ENCODE peak calls at places on chromosomes 11 and 22, in six cellular contexts. One of them, this sample, is unnamed.

GRCh38 chr11:91296628-91297027 is 928.0 kb upstream of the FAT3 start:
- DNase-seq in effector memory CD8-positive, alpha-beta T cell: no peak
- DNase-seq in progenitor cell of endocrine pancreas: no peak
- DNase-seq in NCI-H2227 treated with DMSO at 0.1 percent for 48 hours: no peak
- DNase-seq in CD8-positive, alpha-beta T cell: no peak
- DNase-seq in anterior cingulate cortex: no peak
- DNase-seq in this sample: no peak

GRCh38 chr22:27634043-27634442 is 167.5 kb downstream of the MN1 start:
- DNase-seq in anterior cingulate cortex: no peak
- DNase-seq in CD8-positive, alpha-beta T cell: no peak
- DNase-seq in effector memory CD8-positive, alpha-beta T cell: no peak
- DNase-seq in progenitor cell of endocrine pancreas: no peak
- DNase-seq in NCI-H2227 treated with DMSO at 0.1 percent for 48 hours: no peak
- DNase-seq in this sample: no peak

GRCh38 chr11:13105237-13105844 is 96.2 kb downstream of the RASSF10 start:
- DNase-seq in CD8-positive, alpha-beta T cell: no peak
- DNase-seq in NCI-H2227 treated with DMSO at 0.1 percent for 48 hours: peak; percentile 32
- DNase-seq in progenitor cell of endocrine pancreas: no peak
- DNase-seq in anterior cingulate cortex: no peak
- DNase-seq in effector memory CD8-positive, alpha-beta T cell: no peak
- DNase-seq in this sample: no peak

GRCh38 chr22:40703174-40703573 is 23.9 kb downstream of the MCHR1 start:
- DNase-seq in NCI-H2227 treated with DMSO at 0.1 percent for 48 hours: no peak
- DNase-seq in effector memory CD8-positive, alpha-beta T cell: no peak
- DNase-seq in anterior cingulate cortex: no peak
- DNase-seq in progenitor cell of endocrine pancreas: no peak
- DNase-seq in CD8-positive, alpha-beta T cell: no peak
- DNase-seq in this sample: no peak

GRCh38 chr11:12862761-12863469 is 146.2 kb upstream of the RASSF10 start:
- DNase-seq in progenitor cell of endocrine pancreas: no peak
- DNase-seq in anterior cingulate cortex: peak; percentile 25
- DNase-seq in effector memory CD8-positive, alpha-beta T cell: no peak
- DNase-seq in CD8-positive, alpha-beta T cell: no peak
- DNase-seq in NCI-H2227 treated with DMSO at 0.1 percent for 48 hours: peak; percentile 31
- DNase-seq in this sample: peak; percentile 60

GRCh38 chr11:77147668-77148321 is 19.7 kb downstream of the MYO7A start:
- DNase-seq in NCI-H2227 treated with DMSO at 0.1 percent for 48 hours: no peak
- DNase-seq in anterior cingulate cortex: no peak
- DNase-seq in CD8-positive, alpha-beta T cell: peak; percentile 64
- DNase-seq in progenitor cell of endocrine pancreas: no peak
- DNase-seq in effector memory CD8-positive, alpha-beta T cell: peak; percentile 31
- DNase-seq in this sample: no peak

GRCh38 chr11:118007040-118007439 is 20.8 kb downstream of the IL10RA start:
- DNase-seq in progenitor cell of endocrine pancreas: no peak
- DNase-seq in CD8-positive, alpha-beta T cell: no peak
- DNase-seq in effector memory CD8-positive, alpha-beta T cell: no peak
- DNase-seq in NCI-H2227 treated with DMSO at 0.1 percent for 48 hours: no peak
- DNase-seq in anterior cingulate cortex: no peak
- DNase-seq in this sample: no peak

GRCh38 chr11:69232821-69233760 is 60.9 kb upstream of the MYEOV start:
- DNase-seq in effector memory CD8-positive, alpha-beta T cell: no peak
- DNase-seq in progenitor cell of endocrine pancreas: no peak
- DNase-seq in NCI-H2227 treated with DMSO at 0.1 percent for 48 hours: no peak
- DNase-seq in anterior cingulate cortex: no peak
- DNase-seq in CD8-positive, alpha-beta T cell: peak; percentile 29
- DNase-seq in this sample: no peak

GRCh38 chr11:3836903-3837302 is 3.9 kb downstream of the RHOG start:
- DNase-seq in CD8-positive, alpha-beta T cell: peak; percentile 79
- DNase-seq in anterior cingulate cortex: no peak
- DNase-seq in NCI-H2227 treated with DMSO at 0.1 percent for 48 hours: no peak
- DNase-seq in progenitor cell of endocrine pancreas: no peak
- DNase-seq in effector memory CD8-positive, alpha-beta T cell: peak; percentile 30
- DNase-seq in this sample: no peak

GRCh38 chr11:46920709-46921108 is 2.4 kb upstream of the LRP4 start:
- DNase-seq in CD8-positive, alpha-beta T cell: no peak
- DNase-seq in NCI-H2227 treated with DMSO at 0.1 percent for 48 hours: no peak
- DNase-seq in anterior cingulate cortex: no peak
- DNase-seq in progenitor cell of endocrine pancreas: no peak
- DNase-seq in effector memory CD8-positive, alpha-beta T cell: no peak
- DNase-seq in this sample: peak; percentile 96

GRCh38 chr11:14342906-14343305 is 16.1 kb downstream of the RRAS2 start:
- DNase-seq in anterior cingulate cortex: no peak
- DNase-seq in CD8-positive, alpha-beta T cell: no peak
- DNase-seq in NCI-H2227 treated with DMSO at 0.1 percent for 48 hours: no peak
- DNase-seq in progenitor cell of endocrine pancreas: no peak
- DNase-seq in effector memory CD8-positive, alpha-beta T cell: no peak
- DNase-seq in this sample: no peak

GRCh38 chr22:42680648-42681047 is 31.5 kb upstream of the CYB5R3 start:
- DNase-seq in NCI-H2227 treated with DMSO at 0.1 percent for 48 hours: no peak
- DNase-seq in CD8-positive, alpha-beta T cell: no peak
- DNase-seq in anterior cingulate cortex: no peak
- DNase-seq in progenitor cell of endocrine pancreas: no peak
- DNase-seq in effector memory CD8-positive, alpha-beta T cell: no peak
- DNase-seq in this sample: peak; percentile 85

GRCh38 chr11:16805942-16806341 is 67.5 kb downstream of the C11orf58 start:
- DNase-seq in anterior cingulate cortex: no peak
- DNase-seq in progenitor cell of endocrine pancreas: no peak
- DNase-seq in effector memory CD8-positive, alpha-beta T cell: no peak
- DNase-seq in NCI-H2227 treated with DMSO at 0.1 percent for 48 hours: no peak
- DNase-seq in CD8-positive, alpha-beta T cell: no peak
- DNase-seq in this sample: no peak

GRCh38 chr11:132556316-132556715 is 976.0 kb downstream of the OPCML start:
- DNase-seq in CD8-positive, alpha-beta T cell: no peak
- DNase-seq in NCI-H2227 treated with DMSO at 0.1 percent for 48 hours: no peak
- DNase-seq in progenitor cell of endocrine pancreas: no peak
- DNase-seq in anterior cingulate cortex: no peak
- DNase-seq in effector memory CD8-positive, alpha-beta T cell: no peak
- DNase-seq in this sample: no peak

GRCh38 chr22:45280995-45281394 is 3.8 kb upstream of the UPK3A start:
- DNase-seq in NCI-H2227 treated with DMSO at 0.1 percent for 48 hours: no peak
- DNase-seq in progenitor cell of endocrine pancreas: no peak
- DNase-seq in CD8-positive, alpha-beta T cell: no peak
- DNase-seq in anterior cingulate cortex: no peak
- DNase-seq in effector memory CD8-positive, alpha-beta T cell: no peak
- DNase-seq in this sample: no peak

GRCh38 chr11:69463181-69463891 is 18.1 kb upstream of the LINC01488 start:
- DNase-seq in effector memory CD8-positive, alpha-beta T cell: no peak
- DNase-seq in CD8-positive, alpha-beta T cell: no peak
- DNase-seq in progenitor cell of endocrine pancreas: no peak
- DNase-seq in anterior cingulate cortex: no peak
- DNase-seq in NCI-H2227 treated with DMSO at 0.1 percent for 48 hours: peak; percentile 43
- DNase-seq in this sample: no peak

GRCh38 chr22:24951942-24952836 is at the start of gene KIAA1671:
- DNase-seq in anterior cingulate cortex: peak; percentile 75
- DNase-seq in CD8-positive, alpha-beta T cell: peak; percentile 91
- DNase-seq in NCI-H2227 treated with DMSO at 0.1 percent for 48 hours: peak; percentile 45
- DNase-seq in effector memory CD8-positive, alpha-beta T cell: peak; percentile 88
- DNase-seq in progenitor cell of endocrine pancreas: peak; percentile 98
- DNase-seq in this sample: no peak

GRCh38 chr11:61955031-61955415 is 4.9 kb downstream of the BEST1 start:
- DNase-seq in effector memory CD8-positive, alpha-beta T cell: no peak
- DNase-seq in CD8-positive, alpha-beta T cell: peak; percentile 43
- DNase-seq in anterior cingulate cortex: peak; percentile 50
- DNase-seq in NCI-H2227 treated with DMSO at 0.1 percent for 48 hours: no peak
- DNase-seq in progenitor cell of endocrine pancreas: no peak
- DNase-seq in this sample: peak; percentile 72

GRCh38 chr11:61555051-61555969 is 25.6 kb downstream of the SYT7 start:
- DNase-seq in progenitor cell of endocrine pancreas: no peak
- DNase-seq in NCI-H2227 treated with DMSO at 0.1 percent for 48 hours: peak; percentile 27
- DNase-seq in effector memory CD8-positive, alpha-beta T cell: no peak
- DNase-seq in anterior cingulate cortex: no peak
- DNase-seq in CD8-positive, alpha-beta T cell: no peak
- DNase-seq in this sample: no peak

GRCh38 chr11:13210424-13210823 is 67.2 kb upstream of the BMAL1 start:
- DNase-seq in CD8-positive, alpha-beta T cell: no peak
- DNase-seq in progenitor cell of endocrine pancreas: peak; percentile 22
- DNase-seq in anterior cingulate cortex: peak; percentile 15
- DNase-seq in NCI-H2227 treated with DMSO at 0.1 percent for 48 hours: peak; percentile 83
- DNase-seq in effector memory CD8-positive, alpha-beta T cell: no peak
- DNase-seq in this sample: peak; percentile 57

GRCh38 chr11:88384678-88385015 is 47.1 kb upstream of the CTSC start:
- DNase-seq in CD8-positive, alpha-beta T cell: no peak
- DNase-seq in effector memory CD8-positive, alpha-beta T cell: no peak
- DNase-seq in progenitor cell of endocrine pancreas: no peak
- DNase-seq in anterior cingulate cortex: no peak
- DNase-seq in NCI-H2227 treated with DMSO at 0.1 percent for 48 hours: no peak
- DNase-seq in this sample: no peak

GRCh38 chr11:4187055-4187988 is 92.7 kb downstream of the RRM1 start:
- DNase-seq in anterior cingulate cortex: peak; percentile 78
- DNase-seq in CD8-positive, alpha-beta T cell: peak; percentile 92
- DNase-seq in NCI-H2227 treated with DMSO at 0.1 percent for 48 hours: peak; percentile 86
- DNase-seq in effector memory CD8-positive, alpha-beta T cell: peak; percentile 86
- DNase-seq in progenitor cell of endocrine pancreas: peak; percentile 95
- DNase-seq in this sample: peak; percentile 42

GRCh38 chr11:114291381-114291780 is 4.8 kb upstream of the NNMT start:
- DNase-seq in progenitor cell of endocrine pancreas: no peak
- DNase-seq in NCI-H2227 treated with DMSO at 0.1 percent for 48 hours: no peak
- DNase-seq in effector memory CD8-positive, alpha-beta T cell: no peak
- DNase-seq in anterior cingulate cortex: no peak
- DNase-seq in CD8-positive, alpha-beta T cell: no peak
- DNase-seq in this sample: no peak

GRCh38 chr11:95715777-95716241 is 73.8 kb downstream of the FAM76B start:
- DNase-seq in effector memory CD8-positive, alpha-beta T cell: no peak
- DNase-seq in progenitor cell of endocrine pancreas: no peak
- DNase-seq in anterior cingulate cortex: no peak
- DNase-seq in NCI-H2227 treated with DMSO at 0.1 percent for 48 hours: no peak
- DNase-seq in CD8-positive, alpha-beta T cell: no peak
- DNase-seq in this sample: no peak

GRCh38 chr22:37234736-37235711 is 9.0 kb downstream of the RAC2 start:
- DNase-seq in CD8-positive, alpha-beta T cell: peak; percentile 49
- DNase-seq in NCI-H2227 treated with DMSO at 0.1 percent for 48 hours: no peak
- DNase-seq in effector memory CD8-positive, alpha-beta T cell: no peak
- DNase-seq in progenitor cell of endocrine pancreas: no peak
- DNase-seq in anterior cingulate cortex: no peak
- DNase-seq in this sample: no peak

GRCh38 chr11:65871811-65872548 is 620 bp downstream of the EFEMP2 start:
- DNase-seq in NCI-H2227 treated with DMSO at 0.1 percent for 48 hours: no peak
- DNase-seq in CD8-positive, alpha-beta T cell: no peak
- DNase-seq in progenitor cell of endocrine pancreas: peak; percentile 42
- DNase-seq in anterior cingulate cortex: no peak
- DNase-seq in effector memory CD8-positive, alpha-beta T cell: no peak
- DNase-seq in this sample: no peak

GRCh38 chr11:133793271-133793848 is 52.0 kb downstream of the SPATA19 start:
- DNase-seq in CD8-positive, alpha-beta T cell: no peak
- DNase-seq in anterior cingulate cortex: no peak
- DNase-seq in NCI-H2227 treated with DMSO at 0.1 percent for 48 hours: no peak
- DNase-seq in effector memory CD8-positive, alpha-beta T cell: no peak
- DNase-seq in progenitor cell of endocrine pancreas: no peak
- DNase-seq in this sample: no peak

GRCh38 chr11:39541945-39542351 is 1917.5 kb downstream of the LRRC4C start:
- DNase-seq in effector memory CD8-positive, alpha-beta T cell: no peak
- DNase-seq in CD8-positive, alpha-beta T cell: no peak
- DNase-seq in anterior cingulate cortex: no peak
- DNase-seq in NCI-H2227 treated with DMSO at 0.1 percent for 48 hours: no peak
- DNase-seq in progenitor cell of endocrine pancreas: no peak
- DNase-seq in this sample: no peak

GRCh38 chr11:61968758-61969390 is 1.4 kb upstream of the FTH1 start:
- DNase-seq in CD8-positive, alpha-beta T cell: no peak
- DNase-seq in progenitor cell of endocrine pancreas: no peak
- DNase-seq in anterior cingulate cortex: no peak
- DNase-seq in NCI-H2227 treated with DMSO at 0.1 percent for 48 hours: no peak
- DNase-seq in effector memory CD8-positive, alpha-beta T cell: no peak
- DNase-seq in this sample: no peak

GRCh38 chr22:25051073-25051472 is 98.6 kb downstream of the KIAA1671 start:
- DNase-seq in CD8-positive, alpha-beta T cell: no peak
- DNase-seq in effector memory CD8-positive, alpha-beta T cell: no peak
- DNase-seq in NCI-H2227 treated with DMSO at 0.1 percent for 48 hours: no peak
- DNase-seq in anterior cingulate cortex: no peak
- DNase-seq in progenitor cell of endocrine pancreas: no peak
- DNase-seq in this sample: no peak

This sample was measured in AG09309.